ENCODE peak calls at places on chromosomes 5 and 9, in four cellular contexts. D is coronary artery, E is PC-3, R is uterus. G is an unnamed sample.

GRCh38 chr9:77166193-77166592 is 11.1 kb upstream of the VPS13A start:
- DNase-seq in D (no peak), E (no peak), R (no peak), G (no peak)

GRCh38 chr9:14238518-14238917 is 75.4 kb downstream of the NFIB start:
- DNase-seq in D (no peak), E (peak), R (no peak), G (peak)

GRCh38 chr5:68217476-68217984 is 2.0 kb downstream of the PIK3R1 start:
- DNase-seq in D (no peak), E (no peak), R (no peak), G (peak)

GRCh38 chr9:133103183-133103986 is 17.7 kb downstream of the RALGDS start:
- DNase-seq in D (peak), E (peak), R (peak), G (peak)

GRCh38 chr9:134325096-134325812 is 1.0 kb upstream of the RXRA start:
- DNase-seq in D (peak), E (peak), R (peak), G (peak)

GRCh38 chr5:52774005-52774410 is 13.7 kb upstream of the ITGA1 start:
- DNase-seq in D (no peak), E (no peak), R (no peak), G (no peak)

GRCh38 chr9:36486454-36486932 is 86.2 kb upstream of the MELK start:
- DNase-seq in D (no peak), E (no peak), R (no peak), G (peak)

GRCh38 chr5:144189800-144190429 is 19.2 kb downstream of the KCTD16 start:
- DNase-seq in D (no peak), E (peak), R (no peak), G (peak)

GRCh38 chr5:1075555-1075881 is 36.3 kb downstream of the SLC12A7 start:
- DNase-seq in D (no peak), E (no peak), R (no peak), G (no peak)

DNA sequence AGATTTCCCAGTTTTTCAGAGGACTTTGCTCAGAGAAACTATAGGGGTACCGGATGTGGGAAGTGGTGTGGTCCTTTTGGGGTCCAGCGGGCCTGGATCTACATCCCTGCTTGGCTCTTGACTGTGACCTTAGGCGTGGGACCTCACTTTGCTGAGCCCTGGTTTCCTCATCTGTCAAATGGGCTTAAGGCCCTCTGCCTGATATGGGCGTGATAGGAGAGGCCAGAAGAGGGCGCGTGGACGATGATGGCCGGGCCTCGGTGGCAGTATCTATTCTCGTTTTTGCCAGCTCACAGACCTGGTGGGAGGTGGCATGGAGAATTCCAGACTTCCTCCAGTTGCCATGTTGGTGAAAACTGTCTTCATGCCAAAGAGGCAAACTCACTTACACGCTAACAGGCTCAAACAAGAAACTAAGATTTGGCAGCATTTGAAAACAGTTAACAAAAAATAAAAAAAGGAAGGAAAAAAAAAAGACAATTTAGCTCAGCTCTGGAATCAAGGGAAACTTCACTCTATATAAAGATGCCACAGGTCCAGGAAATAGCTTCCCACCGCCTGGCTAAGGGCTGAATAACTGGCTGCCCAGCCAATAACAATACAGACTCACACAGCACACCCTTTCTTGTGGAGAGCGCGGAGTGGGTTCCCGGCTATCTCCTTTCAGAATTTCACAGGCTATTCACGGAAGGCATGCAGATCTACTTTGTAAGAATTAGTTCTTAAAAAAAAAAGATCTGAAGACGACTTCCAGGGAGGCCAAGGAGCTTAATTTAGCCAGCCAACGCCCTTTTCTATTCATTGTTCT is 1.7 kb downstream of the SH3PXD2B start:
- DNase-seq in D (peak), E (peak), R (no peak), G (peak)
- H3K4me3 ChIP-seq in D (peak), E (no peak), R (peak), G (peak)

DNA sequence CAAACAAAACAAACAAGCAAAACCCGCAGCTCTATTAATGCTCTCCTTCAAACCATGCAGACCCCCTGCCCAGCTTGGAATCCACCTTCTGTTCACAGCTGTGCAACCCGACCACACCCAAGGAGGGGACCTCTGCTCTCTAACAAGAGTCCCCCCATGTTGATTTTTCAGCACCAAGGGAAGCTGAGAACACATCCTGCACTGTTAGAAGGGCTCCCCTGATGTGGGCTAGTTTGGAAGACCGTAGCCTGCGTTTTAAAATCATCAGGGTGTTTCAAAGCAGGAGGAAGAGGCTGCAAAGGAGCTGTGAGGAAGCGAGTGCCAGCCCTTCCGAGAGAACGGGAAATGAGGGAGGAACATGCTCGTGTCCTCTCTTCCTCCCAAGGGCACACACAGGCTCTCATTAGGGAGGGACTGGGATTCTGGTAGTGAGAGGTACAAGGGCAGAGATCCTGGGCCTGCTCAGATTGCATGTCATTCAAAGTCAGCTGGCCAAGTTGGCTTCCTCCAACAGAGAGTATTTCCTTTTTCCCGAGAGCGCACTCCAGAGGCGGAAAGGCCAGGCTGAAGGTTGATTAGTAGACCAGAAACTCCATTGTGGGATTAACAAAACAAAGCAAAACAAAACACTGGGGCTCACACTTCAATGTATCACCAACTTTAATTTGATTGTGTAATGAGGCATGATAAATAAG is 185.9 kb downstream of the SEMA6A start:
- DNase-seq in D (no peak), E (no peak), R (no peak), G (no peak)
- TF ChIP-seq CTCF in D (no peak), E (no peak), R (no peak), G (no peak)

DNA sequence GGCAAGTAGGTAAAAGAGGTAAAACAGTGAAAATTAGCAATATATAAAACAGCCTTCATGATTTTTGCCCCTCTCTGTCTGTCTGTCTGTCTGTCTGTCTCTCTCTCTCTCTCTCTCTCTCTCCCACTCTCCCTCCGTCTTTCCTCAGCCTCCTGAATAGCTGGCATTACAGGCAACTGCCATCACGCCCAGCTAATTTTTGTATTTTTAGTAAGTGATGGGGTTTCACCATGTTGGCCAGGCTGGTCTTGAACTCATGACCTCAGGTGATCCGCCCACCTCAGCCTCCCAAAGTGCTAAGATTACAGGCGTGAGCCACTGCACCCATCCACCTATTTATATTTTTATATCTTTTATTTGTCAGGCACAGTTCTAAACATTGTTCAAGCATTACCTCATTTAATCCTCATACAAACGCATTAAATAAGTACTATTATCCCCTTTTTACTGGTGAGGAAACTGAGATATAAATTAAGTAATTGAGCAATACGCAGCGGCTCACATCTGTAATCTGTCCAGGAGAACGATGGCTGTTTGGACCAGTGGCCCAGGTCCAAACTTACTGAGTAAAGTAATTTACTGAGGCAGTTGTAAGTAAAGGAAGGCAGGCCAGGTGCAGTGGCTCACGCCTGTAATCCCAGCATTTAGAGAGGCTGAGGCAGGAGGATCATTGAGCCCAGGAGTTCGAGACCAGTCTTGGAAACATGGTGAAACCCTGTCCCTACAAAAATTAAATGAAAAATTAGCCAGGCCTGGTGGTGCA is 60.9 kb downstream of the UBE2R2 start:
- DNase-seq in D (no peak), E (no peak), R (no peak), G (no peak)
- H3K4me3 ChIP-seq in D (no peak), E (no peak), R (no peak), G (no peak)

DNA sequence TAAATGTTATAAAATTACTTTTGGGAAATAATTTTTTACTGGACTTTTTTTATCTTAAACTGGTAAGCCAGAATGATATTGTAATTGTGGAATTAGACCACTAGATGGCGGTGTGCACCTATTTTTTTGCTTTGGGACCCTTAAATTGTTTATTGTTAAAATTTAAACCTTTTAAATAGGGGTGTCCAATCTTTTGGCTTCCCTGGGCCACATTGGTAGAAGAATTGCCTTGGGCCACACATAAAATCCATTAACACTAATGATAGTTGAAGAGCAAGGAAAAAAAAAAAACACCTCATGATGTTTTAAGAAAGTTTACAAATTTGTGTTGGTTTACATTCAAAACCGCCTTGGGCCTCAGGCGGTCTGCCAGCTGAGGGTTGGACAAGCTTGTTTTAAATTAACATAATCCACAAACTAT is 28.4 kb upstream of the GADD45G start:
- DNase-seq in D (no peak), E (peak), R (no peak), G (peak)
- TF ChIP-seq CTCF in D (peak), E (peak), R (peak), G (peak)

GRCh38 chr5:173231996-173232498 is 3.0 kb downstream of the NKX2-5 start:
- DNase-seq in D (no peak), E (no peak), R (no peak), G (no peak)

GRCh38 chr5:173231381-173231766 is 3.6 kb downstream of the NKX2-5 start:
- DNase-seq in D (no peak), E (no peak), R (no peak), G (no peak)

GRCh38 chr5:173233347-173234128 is 1.5 kb downstream of the NKX2-5 start:
- DNase-seq in D (no peak), E (no peak), R (no peak), G (no peak)

GRCh38 chr5:173234129-173234793 is 745 bp downstream of the NKX2-5 start:
- DNase-seq in D (no peak), E (no peak), R (no peak), G (no peak)

DNA sequence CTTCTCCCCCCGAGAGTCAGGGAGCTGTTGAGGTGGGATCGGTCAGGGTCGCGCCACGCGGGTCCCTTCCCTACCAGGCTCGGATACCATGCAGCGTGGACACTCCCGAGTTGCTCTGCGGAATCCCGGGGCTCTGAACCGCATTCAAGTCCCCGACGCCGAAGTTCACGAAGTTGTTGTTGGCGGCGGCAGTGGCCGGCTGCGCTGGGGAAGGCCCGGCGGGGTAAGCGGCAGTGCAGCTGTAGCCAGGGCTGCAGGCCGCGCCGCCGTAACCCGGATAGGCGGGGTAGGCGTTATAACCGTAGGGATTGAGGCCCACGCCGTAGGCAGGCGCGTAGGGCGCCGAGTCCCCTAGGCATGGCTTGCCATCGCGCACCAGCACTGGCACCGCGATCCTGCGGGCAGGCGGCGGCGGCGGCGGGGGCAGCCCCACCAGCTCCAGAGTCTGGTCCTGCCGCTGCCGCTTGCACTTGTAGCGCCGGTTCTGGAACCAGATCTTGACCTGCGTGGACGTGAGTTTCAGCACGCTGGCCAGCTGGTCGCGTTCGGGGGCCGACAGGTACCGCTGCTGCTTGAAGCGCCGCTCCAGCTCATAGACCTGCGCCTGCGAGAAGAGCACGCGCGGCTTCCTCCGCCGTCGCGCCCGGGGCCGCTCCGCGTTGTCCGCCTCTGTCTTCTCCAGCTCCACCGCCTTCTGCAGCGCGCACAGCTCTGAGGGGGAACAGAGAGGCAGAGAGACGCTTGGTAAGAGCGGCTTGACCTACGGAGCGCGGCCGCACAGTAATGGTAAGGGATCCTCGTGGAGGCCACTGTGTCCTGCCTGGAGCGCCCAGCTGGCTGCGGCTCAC is 2.3 kb downstream of the NKX2-5 start:
- DNase-seq in D (no peak), E (no peak), R (no peak), G (no peak)
- H3K4me3 ChIP-seq in D (peak), E (no peak), R (no peak), G (peak)

DNA sequence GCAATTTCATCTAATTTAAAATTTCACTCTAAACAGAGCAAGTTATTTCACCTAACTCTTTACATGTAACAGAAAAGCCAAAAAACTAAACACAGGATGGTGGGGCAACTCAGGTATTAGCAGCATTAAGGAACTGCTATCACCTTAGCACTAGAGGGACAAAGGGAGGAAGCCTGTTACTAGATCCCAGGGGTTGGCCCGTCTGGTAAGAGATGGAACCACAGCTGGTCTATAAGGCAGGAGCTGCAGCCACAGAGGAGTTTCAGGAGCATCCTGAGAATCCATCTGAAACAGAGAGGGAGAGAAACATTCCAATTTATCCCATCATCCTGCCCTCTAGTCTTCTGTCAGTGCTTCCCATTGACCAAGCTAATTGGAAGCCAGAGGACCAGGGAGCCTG is 300.3 kb downstream of the MRPS30 start:
- DNase-seq in D (no peak), E (no peak), R (no peak), G (no peak)
- TF ChIP-seq CTCF in D (no peak), E (no peak), R (no peak), G (no peak)

DNA sequence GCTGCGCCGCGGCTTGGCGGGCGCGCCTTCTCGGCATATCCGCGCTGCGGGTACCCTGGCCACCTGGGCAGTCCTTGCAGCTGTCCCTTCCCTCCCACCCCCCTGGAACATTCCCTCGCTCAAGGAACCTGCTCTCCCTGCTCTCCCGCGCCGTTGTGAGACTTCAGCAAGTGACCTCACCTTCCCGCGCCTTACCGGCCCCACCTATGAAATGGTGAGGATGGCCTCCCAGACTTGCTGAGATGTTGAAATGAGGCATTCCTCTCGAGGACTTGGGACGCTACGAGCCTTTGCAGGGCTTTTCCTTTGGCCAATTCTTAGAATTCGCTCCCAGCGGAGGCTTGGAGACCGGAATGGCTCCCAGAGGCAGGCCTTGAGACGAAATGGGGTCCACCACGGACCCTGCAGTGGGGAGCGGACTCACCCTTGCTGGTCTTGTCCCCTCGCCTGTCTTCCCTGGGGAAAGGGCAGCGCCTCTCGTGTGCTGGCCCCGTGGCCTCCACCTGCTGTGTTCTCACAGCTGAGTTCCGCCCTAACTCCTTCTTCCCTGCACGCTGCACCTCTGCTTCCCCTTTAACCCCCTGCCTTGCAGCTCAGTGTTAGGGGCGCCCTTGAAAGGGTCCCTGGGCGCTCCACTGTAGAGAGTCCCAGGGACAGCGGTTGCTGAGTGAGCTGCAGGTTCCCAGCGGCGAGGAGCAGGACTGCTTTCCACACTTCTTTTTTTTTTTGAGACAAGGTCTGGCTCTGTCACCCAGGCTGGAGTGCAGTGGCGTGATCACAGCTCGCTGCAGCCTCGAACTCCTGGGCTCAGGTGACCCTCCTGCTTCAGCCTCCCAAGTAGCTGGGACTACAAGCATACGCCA is 907 bp downstream of the HMCN2 start:
- DNase-seq in D (no peak), E (no peak), R (no peak), G (no peak)
- H3K4me3 ChIP-seq in D (peak), E (no peak), R (peak), G (no peak)

GRCh38 chr5:181186902-181187499 is 18.0 kb downstream of the TRIM7 start:
- DNase-seq in D (no peak), E (peak), R (no peak), G (peak)

GRCh38 chr5:181189363-181189961 is 15.5 kb downstream of the TRIM7 start:
- DNase-seq in D (no peak), E (peak), R (peak), G (peak)

GRCh38 chr5:181186022-181186421 is 19.0 kb downstream of the TRIM7 start:
- DNase-seq in D (no peak), E (no peak), R (no peak), G (no peak)

GRCh38 chr5:181188700-181189362 is 16.2 kb downstream of the TRIM7 start:
- DNase-seq in D (peak), E (peak), R (peak), G (peak)

DNA sequence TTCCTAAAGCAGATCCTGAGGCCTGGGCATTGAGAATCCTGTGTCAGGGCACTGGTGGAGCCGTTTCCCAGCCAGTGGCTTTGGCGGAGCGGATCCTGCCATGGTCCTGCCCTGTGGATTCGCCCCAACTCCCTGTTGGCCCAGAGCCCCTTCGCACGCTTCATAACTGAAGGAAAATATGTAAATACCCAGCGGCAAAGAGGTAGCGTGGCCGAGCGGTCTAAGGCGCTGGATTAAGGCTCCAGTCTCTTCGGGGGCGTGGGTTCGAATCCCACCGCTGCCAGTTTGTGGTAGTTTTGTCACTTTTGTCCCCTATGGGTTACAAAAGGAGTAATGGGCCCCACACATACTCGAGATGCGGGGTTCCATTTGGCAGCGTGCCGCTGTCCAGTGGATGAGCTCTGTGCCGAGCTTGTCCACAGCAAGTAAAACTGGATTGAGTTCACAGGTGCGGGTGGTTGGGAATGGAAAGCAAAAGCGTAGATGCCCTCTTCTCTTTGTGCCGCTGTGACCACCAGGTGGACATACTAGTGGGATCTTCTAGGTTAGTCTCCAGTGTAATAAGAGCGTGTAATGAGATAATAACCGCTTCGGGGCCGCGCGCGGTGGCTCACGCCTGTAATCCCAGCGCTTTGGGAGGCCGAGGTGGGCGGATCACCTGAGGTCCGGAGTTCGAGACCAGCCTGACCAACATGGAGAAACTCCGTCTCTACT is 17.3 kb downstream of the TRIM7 start:
- DNase-seq in D (peak), E (peak), R (peak), G (peak)
- TF ChIP-seq CTCF in D (no peak), E (peak), R (peak), G (peak)

G was measured in cardiac fibroblast.